ENCODE peak calls at places on chromosomes 7 and 10, in seven cellular contexts. D, T, M, F, Y, A and B are unnamed samples.

GRCh38 chr7:108001759-108002725 is 919 bp downstream of the LAMB1 start:
- DNase-seq in Y (peak), A (peak), F (peak), T (peak), M (peak), D (peak), B (peak)

GRCh38 chr10:131802156-131802915 is 98.5 kb upstream of the PPP2R2D start:
- DNase-seq in D (no peak), A (peak), M (no peak), Y (no peak), T (no peak), F (no peak), B (no peak)

GRCh38 chr10:119330342-119330741 is 123.0 kb downstream of the GRK5 start:
- DNase-seq in M (no peak), Y (no peak), A (no peak), F (no peak), D (no peak), T (no peak), B (no peak)

GRCh38 chr7:3028071-3028766 is 15.4 kb downstream of the CARD11 start:
- DNase-seq in T (peak), Y (peak), D (peak), A (no peak), M (peak), F (no peak), B (peak)

GRCh38 chr10:22630229-22631174 is 83.9 kb downstream of the PIP4K2A start:
- DNase-seq in A (no peak), F (no peak), M (peak), D (peak), T (peak), Y (no peak), B (peak)

GRCh38 chr10:12847361-12847975 is 154.0 kb downstream of the CCDC3 start:
- DNase-seq in T (peak), D (no peak), Y (no peak), M (no peak), F (peak), A (no peak), B (no peak)

GRCh38 chr10:32955299-32955772 is 2.7 kb downstream of the ITGB1 start:
- DNase-seq in D (peak), Y (no peak), M (no peak), A (no peak), T (no peak), F (no peak), B (no peak)

GRCh38 chr7:96311967-96312366 is 9.9 kb downstream of the SLC25A13 start:
- DNase-seq in Y (no peak), T (no peak), F (no peak), M (peak), A (no peak), D (no peak), B (no peak)

GRCh38 chr10:60905580-60905979 is 38.4 kb downstream of the RHOBTB1 start:
- DNase-seq in D (no peak), M (peak), T (no peak), Y (no peak), F (no peak), A (no peak), B (no peak)

GRCh38 chr7:96657347-96658010 is 52.2 kb downstream of the SEM1 start:
- DNase-seq in M (no peak), D (peak), A (peak), F (peak), Y (no peak), T (peak), B (peak)

GRCh38 chr7:46239856-46240255 is 318.8 kb upstream of the IGFBP3 start:
- DNase-seq in F (no peak), Y (no peak), M (no peak), D (no peak), T (no peak), A (no peak), B (no peak)

GRCh38 chr10:63798599-63799498 is 277.6 kb downstream of the REEP3 start:
- DNase-seq in Y (no peak), D (peak), T (peak), A (peak), F (no peak), M (peak), B (peak)

GRCh38 chr10:132076578-132077081 is 10.9 kb downstream of the JAKMIP3 start:
- DNase-seq in A (peak), Y (no peak), D (no peak), T (no peak), F (no peak), M (no peak), B (no peak)

GRCh38 chr10:51860257-51860656 is 160.9 kb upstream of the CSTF2T start:
- DNase-seq in M (peak), A (no peak), Y (no peak), F (no peak), D (peak), T (no peak), B (peak)

GRCh38 chr10:116769791-116770190 is 27.4 kb upstream of the HSPA12A start:
- DNase-seq in F (no peak), T (no peak), Y (no peak), M (peak), A (no peak), D (peak), B (no peak)

GRCh38 chr7:136114966-136115762 is 138.0 kb upstream of the MTPN start:
- DNase-seq in T (peak), Y (peak), F (peak), D (peak), A (peak), M (peak), B (peak)

GRCh38 chr7:40763319-40764287 is 628.8 kb downstream of the SUGCT start:
- DNase-seq in M (peak), Y (peak), D (no peak), T (peak), F (no peak), A (no peak), B (no peak)

GRCh38 chr10:71314028-71314693 is 4.9 kb upstream of the SLC29A3 start:
- DNase-seq in T (peak), F (peak), A (peak), Y (peak), D (peak), M (peak), B (no peak)

GRCh38 chr7:65960351-65961074 is 21.5 kb downstream of the GUSB start:
- DNase-seq in F (no peak), T (no peak), Y (no peak), A (peak), D (no peak), M (no peak), B (no peak)

GRCh38 chr10:11178606-11179221 is 161.0 kb downstream of the CELF2 start:
- DNase-seq in F (no peak), T (peak), A (peak), Y (no peak), D (peak), M (peak), B (peak)

GRCh38 chr7:229184-229964 is 37.0 kb downstream of the FAM20C start:
- DNase-seq in Y (no peak), D (peak), A (peak), T (peak), F (no peak), M (peak), B (no peak)

GRCh38 chr10:132982301-132982989 is 40.1 kb upstream of the CFAP46 start:
- DNase-seq in Y (no peak), F (no peak), D (no peak), A (peak), M (peak), T (no peak), B (no peak)

GRCh38 chr7:2522780-2523433 is 3.3 kb downstream of the LFNG start:
- DNase-seq in T (peak), Y (no peak), M (peak), A (no peak), F (no peak), D (peak), B (no peak)

GRCh38 chr7:130276796-130277762 is 10.4 kb downstream of the CPA2 start:
- DNase-seq in A (no peak), F (no peak), D (no peak), T (peak), Y (no peak), M (peak), B (peak)

GRCh38 chr7:76282344-76283253 is 19.9 kb upstream of the HSPB1 start:
- DNase-seq in T (no peak), D (no peak), F (peak), M (no peak), Y (no peak), A (no peak), B (no peak)

GRCh38 chr7:140541513-140542192 is 62.3 kb upstream of the MKRN1 start:
- DNase-seq in M (peak), Y (peak), T (peak), F (peak), A (peak), D (peak), B (peak)

GRCh38 chr10:98269435-98269912 is 1.5 kb upstream of the LOXL4 start:
- DNase-seq in M (peak), T (peak), Y (no peak), D (peak), A (peak), F (no peak), B (peak)

GRCh38 chr7:922334-923107 is 32.0 kb downstream of the ADAP1 start:
- DNase-seq in M (no peak), A (peak), Y (no peak), D (no peak), T (no peak), F (no peak), B (no peak)

GRCh38 chr10:45433716-45434469 is 59.9 kb downstream of the ALOX5 start:
- DNase-seq in Y (no peak), D (no peak), T (no peak), A (no peak), F (peak), M (no peak), B (no peak)

GRCh38 chr7:140982508-140982907 is 32.2 kb downstream of the MRPS33 start:
- DNase-seq in T (no peak), M (no peak), D (no peak), F (no peak), Y (no peak), A (no peak), B (no peak)

GRCh38 chr7:125201002-125201401 is 271.4 kb upstream of the POT1 start:
- DNase-seq in D (no peak), M (no peak), T (no peak), A (no peak), Y (no peak), F (no peak), B (no peak)

GRCh38 chr10:5666324-5667220 is at the start of gene ASB13:
- DNase-seq in A (peak), F (peak), D (peak), Y (peak), M (peak), T (peak), B (peak)

GRCh38 chr7:142134944-142135343 is 23.4 kb downstream of the MGAM2 start:
- DNase-seq in D (peak), A (no peak), F (no peak), T (no peak), M (no peak), Y (no peak), B (no peak)